ENCODE peak calls at places on chromosomes 1 and 21, in six cellular contexts. H is activated T-helper 1 cell treated with anti-CD3 and anti-CD28 coated beads, Interleukin-2, amount 50 U/mL, for 16 hours; V is T-helper 17 cell; E is mucosa of gallbladder; T is CD8-positive, alpha-beta memory T cell; J is activated effector memory CD4-positive, alpha-beta T cell treated with anti-CD3 and anti-CD28 coated beads, Interleukin-2, amount 50 U/mL, for 16 hours. L is an unnamed sample.

GRCh38 chr1:201142011-201142853 is 12.0 kb downstream of the TMEM9 start:
- DNase-seq in H (no peak), V (no peak), E (peak), T (no peak), J (no peak), L (no peak)

GRCh38 chr1:57678138-57678537 is 254.3 kb upstream of the DAB1 start:
- DNase-seq in H (no peak), V (no peak), E (no peak), T (no peak), J (no peak), L (no peak)

GRCh38 chr1:84442256-84442655 is 36.8 kb upstream of the RPF1 start:
- DNase-seq in H (no peak), V (no peak), E (no peak), T (no peak), J (no peak), L (no peak)

GRCh38 chr1:87279966-87280535 is 48.6 kb upstream of the LMO4 start:
- DNase-seq in H (no peak), V (no peak), E (no peak), T (no peak), J (no peak), L (no peak)

GRCh38 chr1:152244576-152244975 is 20.6 kb upstream of the HRNR start:
- DNase-seq in H (no peak), V (no peak), E (no peak), T (no peak), J (no peak), L (no peak)

GRCh38 chr1:147273409-147274307 is 31.2 kb downstream of the CHD1L start:
- DNase-seq in H (no peak), V (no peak), E (peak), T (no peak), J (no peak), L (no peak)

GRCh38 chr1:83999316-83999819 is 436 bp upstream of the TTLL7 start:
- DNase-seq in H (peak), V (no peak), E (peak), T (no peak), J (no peak), L (peak)

GRCh38 chr1:103156966-103157365 is 48.6 kb upstream of the COL11A1 start:
- DNase-seq in H (no peak), V (no peak), E (no peak), T (no peak), J (no peak), L (no peak)

GRCh38 chr1:48069662-48070432 is 72.7 kb upstream of the TRABD2B start:
- DNase-seq in H (no peak), V (no peak), E (peak), T (no peak), J (no peak), L (no peak)

GRCh38 chr1:79791488-79792211 is 785.1 kb upstream of the ADGRL4 start:
- DNase-seq in H (no peak), V (no peak), E (no peak), T (no peak), J (no peak), L (no peak)

GRCh38 chr1:228413241-228414010 is 3.2 kb downstream of the TRIM17 start:
- DNase-seq in H (no peak), V (no peak), E (no peak), T (no peak), J (no peak), L (no peak)

GRCh38 chr1:53575141-53575947 is 116.1 kb downstream of the DMRTB1 start:
- DNase-seq in H (no peak), V (no peak), E (no peak), T (peak), J (peak), L (no peak)

GRCh38 chr1:70091811-70092210 is 113.6 kb downstream of the LRRC40 start:
- DNase-seq in H (no peak), V (no peak), E (no peak), T (no peak), J (no peak), L (no peak)

GRCh38 chr1:172588296-172589291 is 55.6 kb downstream of the SUCO start:
- DNase-seq in H (no peak), V (no peak), E (no peak), T (no peak), J (no peak), L (no peak)

GRCh38 chr1:86231076-86231475 is 74.5 kb upstream of the COL24A1 start:
- DNase-seq in H (no peak), V (no peak), E (no peak), T (no peak), J (no peak), L (no peak)

GRCh38 chr1:199463521-199464127 is 563.9 kb upstream of the NR5A2 start:
- DNase-seq in H (no peak), V (no peak), E (peak), T (no peak), J (no peak), L (peak)

GRCh38 chr1:226403522-226404034 is 4.3 kb downstream of the PARP1 start:
- DNase-seq in H (no peak), V (no peak), E (no peak), T (no peak), J (no peak), L (peak)

GRCh38 chr1:31984419-31985347 is 29.0 kb upstream of the KHDRBS1 start:
- DNase-seq in H (no peak), V (peak), E (no peak), T (no peak), J (peak), L (no peak)

GRCh38 chr21:27213328-27213727 is 246.4 kb upstream of the ADAMTS5 start:
- DNase-seq in H (no peak), V (no peak), E (no peak), T (no peak), J (no peak), L (no peak)

GRCh38 chr1:164735315-164736052 is 176.5 kb downstream of the PBX1 start:
- DNase-seq in H (no peak), V (no peak), E (peak), T (no peak), J (no peak), L (no peak)

GRCh38 chr1:230778916-230779590 is 31.9 kb downstream of the CAPN9 start:
- DNase-seq in H (no peak), V (no peak), E (no peak), T (no peak), J (no peak), L (no peak)

GRCh38 chr1:109763646-109764415 is at the start of gene EPS8L3:
- DNase-seq in H (no peak), V (no peak), E (peak), T (no peak), J (peak), L (no peak)

L was measured in 8988T.